ENCODE peak calls at places on chromosomes 13 and 19, in nine cellular contexts. W, Q, Y, P, I, D, K, V and X are unnamed samples.

GRCh38 chr19:46410205-46411087 is 2.9 kb downstream of the CCDC8 start:
- DNase-seq in V (no peak), K (no peak), D (no peak), I (no peak), W (no peak), P (no peak), Q (no peak), Y (no peak), X (no peak)

GRCh38 chr19:5953680-5954213 is 24.2 kb downstream of the RANBP3 start:
- DNase-seq in Y (no peak), W (no peak), D (no peak), P (no peak), K (peak; percentile 21), V (no peak), Q (no peak), I (no peak), X (no peak)

GRCh38 chr13:27161980-27162379 is 9.6 kb downstream of the USP12 start:
- DNase-seq in V (no peak), D (no peak), I (no peak), Q (no peak), K (no peak), W (no peak), Y (peak; percentile 30), P (no peak), X (no peak)

GRCh38 chr13:45674908-45675307 is 27.2 kb upstream of the CBY2 start:
- DNase-seq in Y (peak; percentile 73), W (peak; percentile 54), D (no peak), V (peak; percentile 39), P (peak; percentile 100), I (no peak), Q (peak; percentile 68), K (peak; percentile 59), X (peak; percentile 20)

GRCh38 chr19:3785938-3786824 is at the start of gene MATK:
- DNase-seq in I (no peak), Y (no peak), V (no peak), Q (no peak), D (no peak), K (no peak), W (no peak), P (no peak), X (no peak)

GRCh38 chr13:75393839-75394238 is 88.1 kb downstream of the TBC1D4 start:
- DNase-seq in Q (no peak), W (no peak), K (no peak), Y (peak; percentile 14), V (no peak), I (no peak), D (no peak), P (no peak), X (no peak)

GRCh38 chr19:10593820-10594637 is 6.9 kb upstream of the AP1M2 start:
- DNase-seq in V (no peak), Q (no peak), W (no peak), D (no peak), K (no peak), P (no peak), Y (peak; percentile 30), I (no peak), X (peak; percentile 84)

GRCh38 chr13:67619346-67619745 is 389.2 kb upstream of the PCDH9 start:
- DNase-seq in P (peak; percentile 31), I (no peak), Q (no peak), W (no peak), D (no peak), Y (peak; percentile 41), K (no peak), V (no peak), X (no peak)

GRCh38 chr13:37413161-37413560 is 185.4 kb downstream of the POSTN start:
- DNase-seq in W (no peak), D (no peak), I (no peak), K (no peak), P (no peak), Q (no peak), V (no peak), Y (no peak), X (no peak)

GRCh38 chr13:37417042-37417441 is 181.5 kb downstream of the POSTN start:
- DNase-seq in Y (no peak), K (peak; percentile 11), P (no peak), W (no peak), I (no peak), D (no peak), V (no peak), Q (peak; percentile 37), X (peak; percentile 17)

GRCh38 chr13:37414667-37415066 is 183.9 kb downstream of the POSTN start:
- DNase-seq in P (no peak), Q (no peak), V (no peak), D (no peak), W (no peak), Y (no peak), I (no peak), K (no peak), X (no peak)

GRCh38 chr13:37418490-37418889 is 180.1 kb downstream of the POSTN start:
- DNase-seq in Q (peak; percentile 56), W (no peak), I (no peak), K (no peak), V (no peak), Y (peak; percentile 32), D (no peak), P (no peak), X (peak; percentile 50)
- H3K4me3 ChIP-seq in Q (no peak overlapping the region), W (no peak overlapping the region), I (no peak overlapping the region), K (no peak overlapping the region), V (no peak overlapping the region), Y (no peak overlapping the region), D (no peak overlapping the region), P (no peak overlapping the region), X (no peak overlapping the region)

DNA sequence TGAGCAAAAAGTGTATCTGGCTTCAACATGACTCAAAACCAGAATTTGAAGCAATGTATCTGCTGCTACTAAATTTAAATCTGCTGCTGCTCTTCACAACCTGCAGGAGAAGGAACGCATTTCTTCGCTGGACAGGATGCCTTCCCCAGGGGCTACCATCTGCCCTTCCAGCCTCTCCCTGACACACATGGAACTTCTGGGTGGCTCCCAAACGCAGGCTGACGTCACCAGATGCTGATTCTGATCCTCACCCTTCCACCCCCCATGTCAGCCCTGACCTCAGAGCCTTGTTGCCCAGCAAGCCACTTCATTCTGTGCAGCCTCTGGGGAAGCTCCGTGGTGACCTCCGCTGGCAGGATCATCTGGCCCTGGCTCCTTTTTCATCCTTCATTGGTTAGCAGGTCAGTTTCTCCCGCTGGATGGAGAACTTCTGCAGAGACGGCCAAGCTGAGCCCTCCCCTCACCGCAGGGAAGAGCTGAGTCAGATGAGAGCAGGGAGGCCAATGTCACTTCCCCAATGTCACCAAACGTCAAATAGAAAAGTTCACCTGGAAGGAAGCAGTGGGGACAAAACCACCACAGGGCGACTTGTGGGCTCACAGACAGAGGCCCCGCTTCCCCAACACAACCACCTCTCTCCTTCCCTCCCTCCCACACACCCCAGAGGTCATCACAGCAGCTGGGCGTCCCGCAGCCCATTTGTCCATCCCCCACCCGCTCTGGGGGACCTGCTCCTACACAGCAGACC is 14.0 kb upstream of the RAB20 start:
- DNase-seq in K (no peak), Q (peak; percentile 21), Y (peak; percentile 81), P (no peak), W (no peak), I (no peak), D (no peak), V (no peak), X (peak; percentile 62)
- TF ChIP-seq CTCF in K (no peak), Q (no peak), Y (no peak), P (no peak), W (no peak), I (no peak), D (no peak), V (no peak), X (no peak)

GRCh38 chr13:50128406-50129048 is 113.3 kb downstream of the KCNRG start:
- DNase-seq in D (no peak), K (no peak), P (no peak), Y (no peak), Q (no peak), V (peak; percentile 29), W (no peak), I (no peak), X (no peak)

GRCh38 chr13:50126378-50127016 is 111.3 kb downstream of the KCNRG start:
- DNase-seq in W (no peak), Q (peak; percentile 54), I (no peak), Y (peak; percentile 9), V (no peak), P (no peak), D (no peak), K (peak; percentile 59), X (peak; percentile 59)

GRCh38 chr13:50125556-50126377 is 110.5 kb downstream of the KCNRG start:
- DNase-seq in Y (peak; percentile 95), D (peak; percentile 97), K (peak; percentile 94), P (peak; percentile 48), W (no peak), Q (peak; percentile 90), V (peak; percentile 99), I (peak; percentile 90), X (peak; percentile 89)

GRCh38 chr13:50127726-50128291 is 112.6 kb downstream of the KCNRG start:
- DNase-seq in D (peak; percentile 59), I (no peak), K (no peak), P (no peak), Y (no peak), V (no peak), Q (no peak), W (no peak), X (no peak)

GRCh38 chr13:50127017-50127725 is 111.9 kb downstream of the KCNRG start:
- DNase-seq in W (no peak), D (peak; percentile 75), Q (peak; percentile 59), P (no peak), K (no peak), V (no peak), I (peak; percentile 49), Y (peak; percentile 74), X (peak; percentile 79)
- H3K4me3 ChIP-seq in W (peak overlapping the region; percentile 46), D (peak overlapping the region; percentile 91), Q (peak overlapping the region; percentile 48), P (peak overlapping the region; percentile 39), K (no peak overlapping the region), V (peak overlapping the region; percentile 91), I (peak overlapping the region; percentile 12), Y (peak overlapping the region; percentile 45), X (peak overlapping the region; percentile 56)

GRCh38 chr19:30254214-30254613 is 118.0 kb upstream of the ZNF536 start:
- DNase-seq in D (no peak), Y (no peak), W (no peak), I (no peak), P (no peak), V (no peak), Q (no peak), K (no peak), X (no peak)

GRCh38 chr19:30256510-30256850 is 115.7 kb upstream of the ZNF536 start:
- DNase-seq in P (no peak), V (no peak), K (no peak), Q (no peak), I (no peak), Y (no peak), W (no peak), D (no peak), X (no peak)

GRCh38 chr19:30254789-30255188 is 117.4 kb upstream of the ZNF536 start:
- DNase-seq in W (no peak), K (no peak), Q (no peak), P (no peak), Y (no peak), I (no peak), V (no peak), D (no peak), X (no peak)

GRCh38 chr19:30253581-30253996 is 118.6 kb upstream of the ZNF536 start:
- DNase-seq in K (peak; percentile 36), P (no peak), W (no peak), I (no peak), V (no peak), Q (no peak), Y (peak; percentile 89), D (no peak), X (no peak)

DNA sequence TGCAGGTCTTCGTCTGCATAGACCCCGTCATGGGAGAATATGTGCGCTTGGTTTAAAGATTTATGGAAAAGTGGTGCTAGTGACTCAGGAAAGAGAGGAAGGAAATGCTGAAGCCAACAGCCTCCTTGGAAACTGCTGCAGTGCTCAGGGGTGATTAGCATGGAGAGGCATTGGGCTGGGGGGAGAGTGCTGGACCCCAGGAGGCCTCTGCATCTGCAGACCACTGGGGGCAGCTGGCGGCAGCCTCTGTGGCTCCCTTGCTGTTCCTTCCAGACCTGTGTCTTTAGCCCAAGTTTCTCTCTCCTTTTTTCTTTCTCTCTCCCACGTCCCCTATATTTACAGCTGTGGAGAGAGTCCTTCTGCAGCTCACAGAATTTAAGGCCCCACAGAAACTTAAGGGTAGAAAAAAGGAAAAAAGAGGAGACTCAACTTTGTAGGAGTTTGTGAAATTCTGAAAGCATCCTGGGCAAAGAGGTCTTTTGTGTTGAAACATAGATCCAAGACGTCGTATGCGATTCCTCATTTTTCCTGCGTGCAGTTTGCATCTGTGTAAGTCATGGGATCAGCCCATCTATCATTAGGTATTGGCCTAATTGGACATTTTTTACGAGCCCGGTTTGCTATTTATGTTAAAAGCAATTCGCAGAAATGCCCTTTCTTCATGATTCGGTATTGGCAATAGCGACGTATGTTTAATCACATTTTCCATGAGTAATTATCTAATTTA is 116.2 kb upstream of the ZNF536 start:
- DNase-seq in I (no peak), Y (no peak), P (no peak), K (no peak), W (no peak), D (no peak), V (no peak), Q (no peak), X (no peak)
- TF ChIP-seq CTCF in I (no peak), Y (no peak), P (no peak), K (no peak), W (no peak), D (no peak), V (no peak), Q (no peak), X (no peak)